ENCODE peak calls at places on chromosomes 5 and 9, in ten cellular contexts. I, L, K, Q, V, H, T, A, C and E are unnamed samples.

GRCh38 chr9:101246691-101247090 is 138.1 kb downstream of the BAAT start:
- DNase-seq in V (no peak), L (no peak), K (no peak), A (no peak), H (no peak), T (no peak), I (no peak), Q (no peak), C (no peak), E (no peak)

GRCh38 chr5:119873611-119874010 is 244.3 kb downstream of the FAM170A start:
- DNase-seq in C (no peak), H (no peak), V (no peak), Q (no peak), L (no peak), K (no peak), I (no peak), A (no peak), T (no peak), E (no peak)

GRCh38 chr5:173123416-173123815 is 20.9 kb upstream of the BNIP1 start:
- DNase-seq in K (no peak), V (peak), L (no peak), H (no peak), C (no peak), Q (no peak), I (no peak), A (no peak), T (no peak), E (no peak)

GRCh38 chr5:113163328-113163727 is 186.7 kb downstream of the DCP2 start:
- DNase-seq in V (peak), I (no peak), K (no peak), C (peak), H (no peak), Q (no peak), A (peak), L (peak), T (no peak), E (peak)

GRCh38 chr9:32627394-32627954 is 8.0 kb downstream of the TAF1L start:
- DNase-seq in Q (no peak), A (peak), V (peak), H (no peak), K (no peak), C (no peak), T (no peak), I (no peak), L (peak), E (peak)

GRCh38 chr5:137516251-137516797 is 17.2 kb upstream of the SPOCK1 start:
- DNase-seq in Q (no peak), K (peak), T (no peak), A (no peak), C (no peak), V (no peak), H (no peak), L (peak), I (no peak), E (no peak)

GRCh38 chr5:168765220-168766037 is 186.3 kb upstream of the PANK3 start:
- DNase-seq in L (no peak), C (no peak), I (no peak), A (no peak), Q (no peak), T (no peak), H (no peak), K (no peak), V (no peak), E (no peak)

GRCh38 chr9:99809586-99810357 is 11.9 kb upstream of the NR4A3 start:
- DNase-seq in H (no peak), A (peak), T (no peak), V (peak), Q (no peak), L (no peak), C (no peak), K (no peak), I (no peak), E (no peak)

GRCh38 chr9:136889858-136890257 is 3.5 kb downstream of the TRAF2 start:
- DNase-seq in K (no peak), H (no peak), T (no peak), Q (no peak), I (no peak), A (no peak), V (no peak), L (no peak), C (no peak), E (no peak)

GRCh38 chr5:93421498-93421897 is 159.5 kb downstream of the NR2F1-AS1 start:
- DNase-seq in H (no peak), Q (no peak), K (no peak), A (no peak), V (no peak), I (no peak), T (no peak), L (no peak), C (no peak), E (no peak)

GRCh38 chr5:36444582-36444999 is 142.9 kb upstream of the RANBP3L start:
- DNase-seq in A (no peak), V (peak), Q (no peak), H (no peak), C (no peak), I (no peak), K (no peak), T (no peak), L (no peak), E (no peak)

GRCh38 chr5:14830210-14831005 is 41.2 kb downstream of the ANKH start:
- DNase-seq in H (no peak), T (no peak), A (no peak), L (peak), K (no peak), C (no peak), Q (no peak), V (peak), I (no peak), E (no peak)

GRCh38 chr5:74242516-74242915 is 398.0 kb downstream of the ENC1 start:
- DNase-seq in T (no peak), V (no peak), L (no peak), K (no peak), A (no peak), H (no peak), I (no peak), C (no peak), Q (no peak), E (no peak)

GRCh38 chr9:86953181-86953580 is 5.9 kb upstream of the GAS1 start:
- DNase-seq in C (no peak), A (no peak), V (no peak), T (no peak), K (no peak), Q (no peak), H (no peak), L (no peak), I (no peak), E (no peak)

GRCh38 chr9:116345817-116346216 is 192.2 kb downstream of the PAPPA start:
- DNase-seq in K (no peak), T (no peak), A (no peak), L (no peak), V (no peak), C (no peak), Q (no peak), I (no peak), H (no peak), E (no peak)

GRCh38 chr9:122372856-122373845 is 2.3 kb downstream of the PTGS1 start:
- DNase-seq in K (no peak), C (no peak), A (no peak), T (no peak), V (no peak), L (no peak), I (no peak), H (no peak), Q (no peak), E (no peak)

GRCh38 chr9:118644066-118644465 is 725.2 kb downstream of the BRINP1 start:
- DNase-seq in V (no peak), K (no peak), A (peak), I (no peak), Q (no peak), T (no peak), H (no peak), L (peak), C (no peak), E (no peak)

GRCh38 chr5:30384171-30384570 is 809.3 kb upstream of the CDH6 start:
- DNase-seq in I (no peak), C (no peak), A (no peak), L (no peak), K (no peak), H (no peak), V (no peak), T (no peak), Q (no peak), E (no peak)

GRCh38 chr5:140977003-140977402 is 10.7 kb downstream of the PCDHAC2 start:
- DNase-seq in L (no peak), C (peak), A (no peak), I (no peak), V (no peak), Q (no peak), K (no peak), H (no peak), T (no peak), E (no peak)

GRCh38 chr9:13569706-13570423 is 290.4 kb upstream of the MPDZ start:
- DNase-seq in I (no peak), V (no peak), C (no peak), H (no peak), L (no peak), Q (no peak), K (no peak), T (no peak), A (no peak), E (no peak)

GRCh38 chr9:88488166-88488565 is 46.8 kb upstream of the NXNL2 start:
- DNase-seq in V (peak), T (no peak), I (no peak), H (no peak), C (no peak), L (no peak), A (peak), Q (no peak), K (no peak), E (no peak)